ENCODE peak calls at places on chromosomes 3 and 15, in four cellular contexts. One of them, this sample, is unnamed.

GRCh38 chr15:79041598-79042175 is 48.9 kb downstream of the RASGRF1 start:
- DNase-seq in lower lobe of right lung: no peak
- DNase-seq in H9: no peak
- DNase-seq in ovary: no peak
- DNase-seq in this sample: no peak

GRCh38 chr3:43473737-43474136 is 148.1 kb downstream of the ANO10 start:
- DNase-seq in lower lobe of right lung: no peak
- DNase-seq in H9: no peak
- DNase-seq in ovary: no peak
- DNase-seq in this sample: no peak

GRCh38 chr15:82117296-82117695 is 71.5 kb upstream of the MEX3B start:
- DNase-seq in lower lobe of right lung: no peak
- DNase-seq in ovary: no peak
- DNase-seq in H9: no peak
- DNase-seq in this sample: no peak

GRCh38 chr3:101722394-101723173 is 1.8 kb upstream of the CEP97 start:
- DNase-seq in H9: no peak
- DNase-seq in ovary: peak
- DNase-seq in lower lobe of right lung: no peak
- DNase-seq in this sample: no peak

GRCh38 chr3:119660474-119661150 is at the start of gene POPDC2:
- DNase-seq in ovary: no peak
- DNase-seq in H9: no peak
- DNase-seq in lower lobe of right lung: no peak
- DNase-seq in this sample: no peak

GRCh38 chr3:159632847-159633246 is 355.8 kb upstream of the IL12A start:
- DNase-seq in ovary: no peak
- DNase-seq in lower lobe of right lung: no peak
- DNase-seq in H9: no peak
- DNase-seq in this sample: no peak

GRCh38 chr3:69309810-69310209 is 76.1 kb downstream of the FRMD4B start:
- DNase-seq in ovary: no peak
- DNase-seq in lower lobe of right lung: no peak
- DNase-seq in H9: no peak
- DNase-seq in this sample: no peak

GRCh38 chr15:39642011-39642640 is 61.2 kb downstream of the THBS1 start:
- DNase-seq in ovary: no peak
- DNase-seq in H9: no peak
- DNase-seq in lower lobe of right lung: no peak
- DNase-seq in this sample: no peak

GRCh38 chr3:123694377-123695147 is 109.7 kb upstream of the HACD2 start:
- DNase-seq in ovary: no peak
- DNase-seq in lower lobe of right lung: no peak
- DNase-seq in H9: no peak
- DNase-seq in this sample: no peak

GRCh38 chr15:80856400-80856799 is 77.2 kb downstream of the CEMIP start:
- DNase-seq in lower lobe of right lung: no peak
- DNase-seq in H9: no peak
- DNase-seq in ovary: no peak
- DNase-seq in this sample: no peak

GRCh38 chr15:97759363-97759762 is 201.1 kb upstream of the ARRDC4 start:
- DNase-seq in ovary: no peak
- DNase-seq in H9: no peak
- DNase-seq in lower lobe of right lung: no peak
- DNase-seq in this sample: no peak

GRCh38 chr3:183370391-183370790 is 58.0 kb downstream of the MCF2L2 start:
- DNase-seq in H9: no peak
- DNase-seq in lower lobe of right lung: no peak
- DNase-seq in ovary: no peak
- DNase-seq in this sample: no peak

GRCh38 chr15:80999623-81000036 is 1.1 kb upstream of the TLNRD1 start:
- DNase-seq in H9: no peak
- DNase-seq in lower lobe of right lung: peak
- DNase-seq in ovary: no peak
- DNase-seq in this sample: no peak

GRCh38 chr3:120615863-120616599 is 19.9 kb downstream of the NDUFB4 start:
- DNase-seq in H9: peak
- DNase-seq in lower lobe of right lung: no peak
- DNase-seq in ovary: no peak
- DNase-seq in this sample: no peak

GRCh38 chr15:60898896-60899295 is 330.2 kb downstream of the RORA start:
- DNase-seq in H9: no peak
- DNase-seq in lower lobe of right lung: no peak
- DNase-seq in ovary: no peak
- DNase-seq in this sample: no peak
- TF ChIP-seq CTCF in H9: peak
- TF ChIP-seq CTCF in lower lobe of right lung: no peak
- TF ChIP-seq CTCF in ovary: no peak
- TF ChIP-seq CTCF in this sample: no peak

GRCh38 chr3:72890166-72890925 is 2.5 kb downstream of the GXYLT2 start:
- DNase-seq in lower lobe of right lung: no peak
- DNase-seq in ovary: no peak
- DNase-seq in H9: no peak
- DNase-seq in this sample: no peak

GRCh38 chr3:72892081-72892763 is 4.4 kb downstream of the GXYLT2 start:
- DNase-seq in ovary: peak
- DNase-seq in lower lobe of right lung: no peak
- DNase-seq in H9: no peak
- DNase-seq in this sample: no peak

GRCh38 chr3:72894941-72895552 is 7.2 kb downstream of the GXYLT2 start:
- DNase-seq in lower lobe of right lung: no peak
- DNase-seq in ovary: no peak
- DNase-seq in H9: no peak
- DNase-seq in this sample: no peak

GRCh38 chr3:72891053-72891855 is 3.4 kb downstream of the GXYLT2 start:
- DNase-seq in lower lobe of right lung: no peak
- DNase-seq in ovary: peak
- DNase-seq in H9: no peak
- DNase-seq in this sample: no peak

GRCh38 chr3:72892870-72893269 is 5.0 kb downstream of the GXYLT2 start:
- DNase-seq in ovary: no peak
- DNase-seq in H9: peak
- DNase-seq in lower lobe of right lung: no peak
- DNase-seq in this sample: no peak
- TF ChIP-seq CTCF in ovary: no peak
- TF ChIP-seq CTCF in H9: peak
- TF ChIP-seq CTCF in lower lobe of right lung: no peak
- TF ChIP-seq CTCF in this sample: peak

DNA sequence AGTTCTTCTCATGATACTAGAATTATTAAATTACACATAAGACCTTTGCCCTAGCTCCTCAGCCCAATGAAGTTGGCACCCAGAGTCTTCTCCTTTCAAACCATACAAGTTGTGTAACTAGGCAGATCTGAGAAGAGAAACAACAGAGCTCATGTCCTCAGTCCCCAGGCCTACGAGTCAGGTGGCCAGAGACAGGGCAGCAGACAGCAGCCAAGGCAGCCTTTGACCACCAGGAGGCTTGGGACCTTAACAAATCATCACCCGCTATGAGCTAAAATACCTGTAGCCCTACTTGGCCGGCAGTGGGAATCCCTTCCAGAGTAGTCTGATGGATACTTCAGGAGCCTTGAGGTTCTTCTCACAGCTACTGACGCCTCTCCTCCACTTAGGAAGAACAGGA is 18.3 kb downstream of the STIMATE start:
- DNase-seq in lower lobe of right lung: no peak
- DNase-seq in ovary: no peak
- DNase-seq in H9: peak
- DNase-seq in this sample: no peak
- TF ChIP-seq CTCF in lower lobe of right lung: no peak
- TF ChIP-seq CTCF in ovary: no peak
- TF ChIP-seq CTCF in H9: peak
- TF ChIP-seq CTCF in this sample: no peak

GRCh38 chr3:131048030-131048429 is 21.4 kb downstream of the NEK11 start:
- DNase-seq in ovary: no peak
- DNase-seq in lower lobe of right lung: no peak
- DNase-seq in H9: no peak
- DNase-seq in this sample: no peak

GRCh38 chr3:131047582-131047981 is 20.9 kb downstream of the NEK11 start:
- DNase-seq in H9: peak
- DNase-seq in ovary: no peak
- DNase-seq in lower lobe of right lung: no peak
- DNase-seq in this sample: no peak

GRCh38 chr3:131053021-131053420 is 26.3 kb downstream of the NEK11 start:
- DNase-seq in lower lobe of right lung: no peak
- DNase-seq in ovary: no peak
- DNase-seq in H9: no peak
- DNase-seq in this sample: no peak
- TF ChIP-seq CTCF in lower lobe of right lung: no peak
- TF ChIP-seq CTCF in ovary: no peak
- TF ChIP-seq CTCF in H9: peak
- TF ChIP-seq CTCF in this sample: no peak

GRCh38 chr3:177519588-177519987 is 322.3 kb upstream of the TBL1XR1 start:
- DNase-seq in H9: no peak
- DNase-seq in ovary: no peak
- DNase-seq in lower lobe of right lung: no peak
- DNase-seq in this sample: no peak

GRCh38 chr3:177517906-177518305 is 320.6 kb upstream of the TBL1XR1 start:
- DNase-seq in ovary: no peak
- DNase-seq in H9: no peak
- DNase-seq in lower lobe of right lung: no peak
- DNase-seq in this sample: no peak

GRCh38 chr3:177512945-177513671 is 315.8 kb upstream of the TBL1XR1 start:
- DNase-seq in H9: no peak
- DNase-seq in lower lobe of right lung: no peak
- DNase-seq in ovary: no peak
- DNase-seq in this sample: no peak

GRCh38 chr3:177516130-177517011 is 319.1 kb upstream of the TBL1XR1 start:
- DNase-seq in H9: no peak
- DNase-seq in ovary: peak
- DNase-seq in lower lobe of right lung: no peak
- DNase-seq in this sample: no peak

GRCh38 chr3:177514341-177515193 is 317.3 kb upstream of the TBL1XR1 start:
- DNase-seq in lower lobe of right lung: no peak
- DNase-seq in ovary: no peak
- DNase-seq in H9: no peak
- DNase-seq in this sample: no peak
- TF ChIP-seq CTCF in lower lobe of right lung: no peak
- TF ChIP-seq CTCF in ovary: no peak
- TF ChIP-seq CTCF in H9: no peak
- TF ChIP-seq CTCF in this sample: no peak

GRCh38 chr3:133662256-133662773 is 574 bp upstream of the TOPBP1 start:
- DNase-seq in ovary: no peak
- DNase-seq in lower lobe of right lung: no peak
- DNase-seq in H9: peak
- DNase-seq in this sample: no peak
- TF ChIP-seq CTCF in ovary: no peak
- TF ChIP-seq CTCF in lower lobe of right lung: no peak
- TF ChIP-seq CTCF in H9: peak
- TF ChIP-seq CTCF in this sample: no peak

DNA sequence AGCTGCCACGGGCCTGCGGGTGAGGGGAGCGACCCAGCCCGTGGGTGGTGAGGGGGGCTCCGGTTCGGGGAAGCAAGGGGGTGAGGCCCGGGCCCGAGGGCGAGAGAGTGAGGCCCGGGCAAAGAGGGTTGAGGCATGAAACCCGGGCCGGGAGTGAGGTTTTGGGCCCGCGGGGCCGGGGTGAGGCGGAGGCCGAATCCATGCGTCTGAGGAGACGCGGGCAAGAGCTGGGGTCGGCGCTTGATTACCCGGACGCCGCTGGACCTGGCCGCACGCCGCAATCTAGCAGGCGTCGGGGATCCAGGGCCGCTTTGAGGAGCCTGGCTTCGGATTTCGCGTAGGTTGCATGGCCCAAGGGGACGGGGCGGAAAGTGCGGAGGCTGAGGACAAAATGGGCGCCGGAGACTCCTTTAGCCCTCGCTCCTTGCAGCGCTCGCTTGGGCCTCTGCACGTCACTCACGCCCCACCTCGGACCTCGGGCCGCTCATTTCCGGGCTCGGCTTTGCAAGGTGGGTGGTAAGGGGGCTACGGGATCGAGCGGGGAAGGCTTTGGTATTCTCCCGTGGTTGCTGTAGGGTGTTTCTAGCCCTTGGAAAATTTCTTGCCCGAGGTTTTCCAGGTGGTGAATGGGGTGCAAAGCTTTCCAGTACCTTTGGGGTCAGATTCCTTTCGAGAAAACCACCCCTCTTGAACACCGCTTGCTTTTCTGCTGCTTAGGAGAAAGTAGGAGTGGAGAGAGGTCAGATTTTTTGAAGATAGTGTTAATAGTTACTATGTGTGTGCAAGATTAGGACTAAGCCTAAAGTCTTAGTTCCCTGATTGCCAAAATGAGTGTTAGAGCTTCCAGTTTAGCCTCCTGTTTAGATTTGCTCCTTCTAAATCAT is 827 bp downstream of the SLC25A36 start:
- DNase-seq in lower lobe of right lung: peak
- DNase-seq in H9: peak
- DNase-seq in ovary: peak
- DNase-seq in this sample: peak
- TF ChIP-seq CTCF in lower lobe of right lung: peak
- TF ChIP-seq CTCF in H9: no peak
- TF ChIP-seq CTCF in ovary: no peak
- TF ChIP-seq CTCF in this sample: no peak